ENCODE peak calls at places on chromosomes 16 and 17, in nine cellular contexts. O, E, X, W, Q, P, N, J and T are unnamed samples.

GRCh38 chr17:50899005-50899460 is 32.9 kb upstream of the TOB1 start:
- DNase-seq in O (no peak), E (no peak), X (no peak), W (no peak), Q (no peak), P (no peak), N (no peak), J (no peak), T (no peak)

GRCh38 chr17:2155482-2156051 is 100.7 kb downstream of the HIC1 start:
- DNase-seq in O (no peak), E (no peak), X (no peak), W (no peak), Q (no peak), P (no peak), N (no peak), J (no peak), T (no peak)

GRCh38 chr16:23694707-23695373 is 16.2 kb downstream of the PLK1 start:
- DNase-seq in O (no peak), E (no peak), X (no peak), W (no peak), Q (no peak), P (no peak), N (peak), J (no peak), T (no peak)

GRCh38 chr17:33647976-33648375 is 354.9 kb upstream of the ASIC2 start:
- DNase-seq in O (peak), E (no peak), X (no peak), W (no peak), Q (no peak), P (no peak), N (no peak), J (no peak), T (no peak)

GRCh38 chr17:34163681-34164080 is 91.4 kb upstream of the CCL2 start:
- DNase-seq in O (peak), E (no peak), X (no peak), W (no peak), Q (no peak), P (no peak), N (no peak), J (no peak), T (no peak)

GRCh38 chr16:49489686-49490320 is 116.2 kb downstream of the C16orf78 start:
- DNase-seq in O (no peak), E (peak), X (no peak), W (no peak), Q (peak), P (peak), N (no peak), J (no peak), T (no peak)

GRCh38 chr17:57091186-57091618 is 6.2 kb downstream of the AKAP1 start:
- DNase-seq in O (no peak), E (no peak), X (peak), W (no peak), Q (no peak), P (peak), N (no peak), J (peak), T (no peak)

GRCh38 chr17:10025976-10026785 is 121.1 kb upstream of the RCVRN start:
- DNase-seq in O (no peak), E (no peak), X (no peak), W (no peak), Q (no peak), P (no peak), N (no peak), J (no peak), T (no peak)

GRCh38 chr17:489758-490329 is 137.2 kb upstream of the RPH3AL start:
- DNase-seq in O (peak), E (peak), X (peak), W (no peak), Q (peak), P (peak), N (no peak), J (no peak), T (no peak)

GRCh38 chr17:50273654-50274040 is 619 bp upstream of the TMEM92 start:
- DNase-seq in O (no peak), E (peak), X (no peak), W (no peak), Q (peak), P (no peak), N (no peak), J (no peak), T (no peak)

GRCh38 chr17:8150194-8151119 is 1.7 kb downstream of the PER1 start:
- DNase-seq in O (no peak), E (no peak), X (no peak), W (no peak), Q (peak), P (peak), N (no peak), J (no peak), T (no peak)

GRCh38 chr17:6677158-6677831 is 25.7 kb downstream of the C17orf100 start:
- DNase-seq in O (no peak), E (no peak), X (peak), W (no peak), Q (no peak), P (no peak), N (no peak), J (no peak), T (no peak)

GRCh38 chr16:66751992-66752322 is 548 bp upstream of the DYNC1LI2 start:
- DNase-seq in O (no peak), E (no peak), X (no peak), W (no peak), Q (no peak), P (no peak), N (no peak), J (no peak), T (no peak)

GRCh38 chr17:73384926-73385325 is 73.1 kb upstream of the CDC42EP4 start:
- DNase-seq in O (no peak), E (no peak), X (no peak), W (no peak), Q (no peak), P (no peak), N (no peak), J (no peak), T (no peak)

GRCh38 chr16:53457670-53458069 is 23.4 kb downstream of the RBL2 start:
- DNase-seq in O (no peak), E (peak), X (no peak), W (no peak), Q (no peak), P (no peak), N (no peak), J (no peak), T (no peak)

DNA sequence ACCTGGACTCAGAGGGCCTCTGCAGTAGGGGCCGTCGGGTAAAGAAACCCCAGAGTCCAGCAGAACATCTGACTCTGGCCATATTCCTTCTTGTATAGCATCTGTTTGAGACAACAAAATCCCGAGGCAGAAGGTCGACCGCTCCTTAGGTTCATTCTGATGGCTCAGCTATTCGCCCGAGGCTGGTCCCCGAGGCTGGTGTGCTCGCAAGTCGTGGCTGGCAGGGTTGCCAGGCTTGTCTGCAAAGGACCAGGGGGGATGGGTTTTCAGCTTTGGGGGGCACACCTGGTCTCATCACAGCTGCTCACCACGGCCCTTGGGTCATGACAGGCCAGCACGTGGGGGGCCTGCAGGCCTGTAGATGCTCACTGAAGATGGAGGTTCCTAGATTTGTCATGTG is 119.1 kb downstream of the BANP start:
- DNase-seq in O (no peak), E (no peak), X (no peak), W (no peak), Q (no peak), P (peak), N (no peak), J (no peak), T (no peak)
- TF ChIP-seq EP300 in O (no peak), E (no peak), X (no peak), W (no peak), Q (no peak), P (no peak), N (no peak), J (no peak), T (no peak)

GRCh38 chr16:7390974-7391373 is 58.3 kb downstream of the RBFOX1 start:
- DNase-seq in O (no peak), E (no peak), X (no peak), W (no peak), Q (no peak), P (no peak), N (no peak), J (no peak), T (no peak)

GRCh38 chr16:7394936-7395335 is 62.3 kb downstream of the RBFOX1 start:
- DNase-seq in O (no peak), E (no peak), X (no peak), W (no peak), Q (no peak), P (no peak), N (no peak), J (no peak), T (no peak)

GRCh38 chr16:7393680-7394079 is 61.0 kb downstream of the RBFOX1 start:
- DNase-seq in O (no peak), E (no peak), X (no peak), W (no peak), Q (no peak), P (no peak), N (no peak), J (no peak), T (no peak)

GRCh38 chr16:7391694-7392093 is 59.0 kb downstream of the RBFOX1 start:
- DNase-seq in O (no peak), E (no peak), X (no peak), W (no peak), Q (no peak), P (no peak), N (no peak), J (no peak), T (no peak)

DNA sequence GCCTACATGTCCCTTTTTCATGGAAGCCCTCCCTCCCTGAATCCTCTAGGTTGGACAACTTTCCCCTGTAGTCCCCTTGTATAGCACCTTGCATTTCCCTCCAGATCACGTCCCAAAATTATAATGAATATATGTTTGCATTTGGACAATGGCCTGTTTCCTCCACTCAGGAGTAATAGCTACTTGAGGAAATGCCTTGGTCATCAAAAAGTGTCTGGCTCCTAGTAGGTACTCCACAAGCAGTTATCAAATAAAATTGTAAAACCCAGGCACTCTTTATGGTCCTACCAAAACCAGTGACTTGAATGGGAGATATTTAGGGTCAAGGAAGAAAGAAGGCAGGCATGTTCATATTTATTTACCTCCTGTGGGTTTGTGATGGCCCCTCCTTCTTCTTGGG is 59.6 kb downstream of the RBFOX1 start:
- DNase-seq in O (no peak), E (no peak), X (no peak), W (no peak), Q (no peak), P (no peak), N (no peak), J (no peak), T (no peak)
- TF ChIP-seq EP300 in O (no peak), E (no peak), X (no peak), W (no peak), Q (no peak), P (no peak), N (no peak), J (no peak), T (no peak)

GRCh38 chr16:88884569-88885271 is 18.3 kb upstream of the PABPN1L start:
- DNase-seq in O (no peak), E (no peak), X (no peak), W (no peak), Q (no peak), P (no peak), N (no peak), J (no peak), T (no peak)

GRCh38 chr16:88886915-88887521 is 20.6 kb upstream of the PABPN1L start:
- DNase-seq in O (no peak), E (peak), X (peak), W (peak), Q (peak), P (peak), N (no peak), J (no peak), T (peak)

GRCh38 chr16:88885693-88886253 is 19.3 kb upstream of the PABPN1L start:
- DNase-seq in O (no peak), E (no peak), X (no peak), W (no peak), Q (no peak), P (no peak), N (no peak), J (no peak), T (no peak)

GRCh38 chr16:88888057-88888777 is 21.8 kb upstream of the PABPN1L start:
- DNase-seq in O (no peak), E (no peak), X (no peak), W (no peak), Q (no peak), P (no peak), N (no peak), J (no peak), T (no peak)

DNA sequence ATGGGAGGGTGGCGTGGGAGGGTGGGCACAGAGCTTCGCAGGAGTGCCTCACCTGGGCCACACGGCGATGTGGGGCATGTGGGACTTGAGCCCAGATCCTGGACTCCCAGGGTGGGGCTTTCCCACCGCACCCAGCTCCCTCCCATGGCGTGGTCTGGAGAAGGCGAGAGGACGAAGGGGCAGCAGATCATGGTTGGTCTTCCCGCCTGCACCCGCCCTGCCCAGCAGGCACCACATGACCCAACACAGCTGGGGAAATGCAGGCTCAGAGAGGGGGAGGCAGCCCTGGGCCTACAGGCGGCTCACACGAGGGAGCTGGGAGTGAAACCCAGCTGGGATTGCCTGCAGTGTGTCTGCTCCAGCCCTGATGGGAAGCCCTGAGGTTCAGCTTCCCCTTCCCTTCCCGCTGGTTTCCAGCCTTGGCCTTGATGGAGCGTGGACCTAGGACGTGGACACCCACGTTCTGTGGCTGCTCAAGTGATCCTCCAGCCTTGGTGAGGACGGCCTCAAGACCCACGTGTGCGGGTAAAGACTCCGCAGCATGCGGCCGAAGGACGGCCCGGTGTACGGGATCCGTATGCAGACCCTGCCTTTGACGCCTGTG is 20.0 kb upstream of the PABPN1L start:
- DNase-seq in O (no peak), E (no peak), X (no peak), W (no peak), Q (no peak), P (no peak), N (no peak), J (no peak), T (no peak)
- TF ChIP-seq EP300 in O (no peak), E (no peak), X (no peak), W (no peak), Q (no peak), P (no peak), N (no peak), J (no peak), T (no peak)

GRCh38 chr17:3738562-3739295 is 15.0 kb downstream of the HASPIN start:
- DNase-seq in O (no peak), E (peak), X (peak), W (no peak), Q (no peak), P (no peak), N (no peak), J (no peak), T (no peak)
- TF ChIP-seq EP300 in O (no peak), E (no peak), X (no peak), W (no peak), Q (no peak), P (no peak), N (no peak), J (no peak), T (no peak)

GRCh38 chr16:57964157-57964700 is 6.7 kb downstream of the CNGB1 start:
- DNase-seq in O (no peak), E (no peak), X (no peak), W (no peak), Q (no peak), P (no peak), N (no peak), J (no peak), T (no peak)
- TF ChIP-seq EP300 in O (no peak), E (no peak), X (no peak), W (no peak), Q (no peak), P (no peak), N (no peak), J (no peak), T (no peak)

DNA sequence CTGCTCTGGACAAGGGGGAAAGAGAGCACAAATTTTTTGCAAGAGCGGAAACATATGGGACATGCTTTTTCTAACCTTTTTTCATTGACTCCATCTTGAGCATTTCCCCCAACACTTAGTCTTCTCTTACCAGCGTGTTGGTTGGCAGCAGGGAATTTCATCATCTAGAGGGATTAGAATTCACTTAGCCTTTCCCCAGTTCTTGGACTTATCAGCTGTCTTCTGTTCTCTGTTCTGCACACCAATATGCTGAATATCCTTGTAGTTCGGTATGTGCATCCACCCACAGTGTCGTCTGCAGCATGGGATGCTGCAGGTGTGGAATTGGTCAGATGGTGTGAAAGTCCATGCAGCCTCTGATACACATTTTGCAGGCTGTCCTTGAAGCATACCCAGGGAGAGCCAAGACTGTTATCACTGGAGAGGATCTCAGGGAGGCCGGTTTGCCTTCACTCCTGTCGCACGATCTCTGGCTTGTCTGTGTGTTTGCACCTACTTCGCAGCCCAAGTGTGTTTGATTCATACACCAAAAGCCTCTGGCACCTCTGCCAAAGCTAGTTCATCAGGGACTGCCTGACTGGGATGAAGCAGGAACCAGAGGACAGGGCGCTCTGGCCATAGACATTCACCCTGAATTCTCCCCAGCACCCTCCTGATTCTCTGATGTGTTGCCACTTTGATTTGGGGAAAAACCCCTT is 93.3 kb downstream of the SOCS1 start:
- DNase-seq in O (no peak), E (no peak), X (no peak), W (no peak), Q (no peak), P (no peak), N (no peak), J (no peak), T (no peak)
- TF ChIP-seq EP300 in O (no peak), E (no peak), X (no peak), W (no peak), Q (no peak), P (no peak), N (no peak), J (no peak), T (no peak)